ENCODE peak calls at places on chromosome 3, in four cellular contexts. M, B, D and C are unnamed samples.

GRCh38 chr3:172448661-172449467 is 608 bp upstream of the GHSR start:
- DNase-seq in M (no peak), B (no peak), D (no peak), C (no peak)

GRCh38 chr3:11570789-11571495 is 72.8 kb downstream of the VGLL4 start:
- DNase-seq in M (no peak), B (no peak), D (no peak), C (no peak)

GRCh38 chr3:172119266-172119957 is 80.0 kb downstream of the FNDC3B start:
- DNase-seq in M (no peak), B (no peak), D (no peak), C (no peak)

GRCh38 chr3:133527306-133527705 is 46.2 kb upstream of the CDV3 start:
- DNase-seq in M (no peak), B (no peak), D (no peak), C (no peak)

GRCh38 chr3:98788651-98789050 is 25.5 kb downstream of the ST3GAL6 start:
- DNase-seq in M (no peak), B (no peak), D (peak), C (no peak)

GRCh38 chr3:13507791-13508339 is 27.8 kb downstream of the HDAC11 start:
- DNase-seq in M (no peak), B (no peak), D (no peak), C (no peak)

GRCh38 chr3:14166877-14167605 is 11.4 kb downstream of the XPC start:
- DNase-seq in M (no peak), B (no peak), D (peak), C (no peak)

GRCh38 chr3:31240466-31240865 is 292.3 kb upstream of the STT3B start:
- DNase-seq in M (no peak), B (no peak), D (no peak), C (no peak)

GRCh38 chr3:170154569-170155143 is 26.9 kb downstream of the PHC3 start:
- DNase-seq in M (no peak), B (no peak), D (no peak), C (no peak)

GRCh38 chr3:127224118-127224517 is 31.2 kb downstream of the PRR23E start:
- DNase-seq in M (peak), B (no peak), D (no peak), C (no peak)

GRCh38 chr3:55750525-55750924 is 263.4 kb upstream of the WNT5A start:
- DNase-seq in M (no peak), B (no peak), D (peak), C (no peak)

GRCh38 chr3:64190517-64191515 is 34.5 kb downstream of the PRICKLE2 start:
- DNase-seq in M (no peak), B (no peak), D (peak), C (no peak)

GRCh38 chr3:181941250-181941649 is 229.5 kb downstream of the SOX2 start:
- DNase-seq in M (peak), B (no peak), D (no peak), C (no peak)

GRCh38 chr3:104436536-104436935 is 930.2 kb upstream of the ALCAM start:
- DNase-seq in M (no peak), B (no peak), D (peak), C (no peak)

GRCh38 chr3:136984837-136985236 is 27.1 kb downstream of the IL20RB start:
- DNase-seq in M (no peak), B (no peak), D (peak), C (no peak)

GRCh38 chr3:45480218-45480617 is 91.8 kb downstream of the LARS2 start:
- DNase-seq in M (no peak), B (no peak), D (no peak), C (no peak)

GRCh38 chr3:50370594-50370993 is 11.3 kb upstream of the TMEM115 start:
- DNase-seq in M (peak), B (no peak), D (peak), C (no peak)

GRCh38 chr3:188749010-188749617 is 422.7 kb upstream of the TPRG1 start:
- DNase-seq in M (no peak), B (peak), D (peak), C (peak)

GRCh38 chr3:198080521-198081384 is 120.7 kb downstream of the LMLN start:
- DNase-seq in M (peak), B (peak), D (peak), C (peak)

GRCh38 chr3:32226875-32227500 is 11.5 kb upstream of the CMTM8 start:
- DNase-seq in M (no peak), B (no peak), D (peak), C (no peak)

GRCh38 chr3:39138804-39139415 is 14.5 kb downstream of the CSRNP1 start:
- DNase-seq in M (no peak), B (no peak), D (peak), C (no peak)

GRCh38 chr3:172903642-172904041 is 153.1 kb downstream of the ECT2 start:
- DNase-seq in M (no peak), B (no peak), D (no peak), C (no peak)

GRCh38 chr3:9808345-9809037 is 1.6 kb upstream of the TTLL3 start:
- DNase-seq in M (peak), B (peak), D (peak), C (peak)

GRCh38 chr3:141403576-141403975 is 35.3 kb downstream of the ZBTB38 start:
- DNase-seq in M (no peak), B (no peak), D (no peak), C (no peak)

GRCh38 chr3:174035317-174035886 is 637.9 kb downstream of the NLGN1 start:
- DNase-seq in M (peak), B (no peak), D (peak), C (no peak)